ENCODE peak calls at places on chromosomes 1 and 21, in five cellular contexts. One of them, this sample, is unnamed.

GRCh38 chr1:206672011-206672688 is 12.6 kb upstream of the MAPKAPK2 start:
- DNase-seq in activated T-helper 1 cell treated with anti-CD3 and anti-CD28 coated beads, Interleukin-12 subunit alpha, Interleukin-12 subunit beta, Interleukin-2, Interleukin-4 antibody, amounts not matched to agents 30 ng/mL and 10 ng/mL and 1 ng/mL, durations not matched to agents 14 hours and 24 hours and 36 hours: no peak
- DNase-seq in left ventricle myocardium superior: no peak
- DNase-seq in MCF 10A: no peak
- DNase-seq in Peyer's patch: no peak
- DNase-seq in this sample: no peak

GRCh38 chr1:186976700-186977099 is 148.0 kb downstream of the PLA2G4A start:
- DNase-seq in MCF 10A: no peak
- DNase-seq in activated T-helper 1 cell treated with anti-CD3 and anti-CD28 coated beads, Interleukin-12 subunit alpha, Interleukin-12 subunit beta, Interleukin-2, Interleukin-4 antibody, amounts not matched to agents 30 ng/mL and 10 ng/mL and 1 ng/mL, durations not matched to agents 14 hours and 24 hours and 36 hours: no peak
- DNase-seq in left ventricle myocardium superior: no peak
- DNase-seq in Peyer's patch: no peak
- DNase-seq in this sample: no peak

GRCh38 chr1:231040019-231040799 is at the start of gene FAM89A:
- DNase-seq in left ventricle myocardium superior: peak; percentile 80
- DNase-seq in MCF 10A: peak; percentile 62
- DNase-seq in activated T-helper 1 cell treated with anti-CD3 and anti-CD28 coated beads, Interleukin-12 subunit alpha, Interleukin-12 subunit beta, Interleukin-2, Interleukin-4 antibody, amounts not matched to agents 30 ng/mL and 10 ng/mL and 1 ng/mL, durations not matched to agents 14 hours and 24 hours and 36 hours: peak; percentile 57
- DNase-seq in Peyer's patch: peak; percentile 76
- DNase-seq in this sample: peak; percentile 76

GRCh38 chr1:117600325-117600916 is 5.4 kb upstream of the TENT5C start:
- DNase-seq in left ventricle myocardium superior: no peak
- DNase-seq in Peyer's patch: peak; percentile 5
- DNase-seq in activated T-helper 1 cell treated with anti-CD3 and anti-CD28 coated beads, Interleukin-12 subunit alpha, Interleukin-12 subunit beta, Interleukin-2, Interleukin-4 antibody, amounts not matched to agents 30 ng/mL and 10 ng/mL and 1 ng/mL, durations not matched to agents 14 hours and 24 hours and 36 hours: no peak
- DNase-seq in MCF 10A: no peak
- DNase-seq in this sample: no peak

GRCh38 chr1:7608628-7609295 is 162.3 kb upstream of the VAMP3 start:
- DNase-seq in Peyer's patch: no peak
- DNase-seq in MCF 10A: no peak
- DNase-seq in activated T-helper 1 cell treated with anti-CD3 and anti-CD28 coated beads, Interleukin-12 subunit alpha, Interleukin-12 subunit beta, Interleukin-2, Interleukin-4 antibody, amounts not matched to agents 30 ng/mL and 10 ng/mL and 1 ng/mL, durations not matched to agents 14 hours and 24 hours and 36 hours: no peak
- DNase-seq in left ventricle myocardium superior: no peak
- DNase-seq in this sample: no peak

GRCh38 chr1:202056644-202057334 is 46.4 kb downstream of the ELF3 start:
- DNase-seq in left ventricle myocardium superior: peak; percentile 82
- DNase-seq in MCF 10A: peak; percentile 100
- DNase-seq in Peyer's patch: peak; percentile 88
- DNase-seq in activated T-helper 1 cell treated with anti-CD3 and anti-CD28 coated beads, Interleukin-12 subunit alpha, Interleukin-12 subunit beta, Interleukin-2, Interleukin-4 antibody, amounts not matched to agents 30 ng/mL and 10 ng/mL and 1 ng/mL, durations not matched to agents 14 hours and 24 hours and 36 hours: no peak
- DNase-seq in this sample: no peak

GRCh38 chr1:179826626-179827280 is 50.9 kb downstream of the TOR1AIP2 start:
- DNase-seq in left ventricle myocardium superior: no peak
- DNase-seq in Peyer's patch: no peak
- DNase-seq in activated T-helper 1 cell treated with anti-CD3 and anti-CD28 coated beads, Interleukin-12 subunit alpha, Interleukin-12 subunit beta, Interleukin-2, Interleukin-4 antibody, amounts not matched to agents 30 ng/mL and 10 ng/mL and 1 ng/mL, durations not matched to agents 14 hours and 24 hours and 36 hours: no peak
- DNase-seq in MCF 10A: no peak
- DNase-seq in this sample: no peak

GRCh38 chr1:21568006-21568746 is 59.0 kb downstream of the ALPL start:
- DNase-seq in left ventricle myocardium superior: no peak
- DNase-seq in MCF 10A: peak; percentile 18
- DNase-seq in Peyer's patch: no peak
- DNase-seq in activated T-helper 1 cell treated with anti-CD3 and anti-CD28 coated beads, Interleukin-12 subunit alpha, Interleukin-12 subunit beta, Interleukin-2, Interleukin-4 antibody, amounts not matched to agents 30 ng/mL and 10 ng/mL and 1 ng/mL, durations not matched to agents 14 hours and 24 hours and 36 hours: no peak
- DNase-seq in this sample: no peak

GRCh38 chr1:150012611-150013010 is 2.1 kb upstream of the OTUD7B start:
- DNase-seq in left ventricle myocardium superior: no peak
- DNase-seq in MCF 10A: no peak
- DNase-seq in activated T-helper 1 cell treated with anti-CD3 and anti-CD28 coated beads, Interleukin-12 subunit alpha, Interleukin-12 subunit beta, Interleukin-2, Interleukin-4 antibody, amounts not matched to agents 30 ng/mL and 10 ng/mL and 1 ng/mL, durations not matched to agents 14 hours and 24 hours and 36 hours: no peak
- DNase-seq in Peyer's patch: no peak
- DNase-seq in this sample: no peak

GRCh38 chr21:29649370-29649963 is 290.3 kb downstream of the GRIK1 start:
- DNase-seq in left ventricle myocardium superior: no peak
- DNase-seq in activated T-helper 1 cell treated with anti-CD3 and anti-CD28 coated beads, Interleukin-12 subunit alpha, Interleukin-12 subunit beta, Interleukin-2, Interleukin-4 antibody, amounts not matched to agents 30 ng/mL and 10 ng/mL and 1 ng/mL, durations not matched to agents 14 hours and 24 hours and 36 hours: no peak
- DNase-seq in Peyer's patch: no peak
- DNase-seq in MCF 10A: no peak
- DNase-seq in this sample: no peak

GRCh38 chr21:31932470-31932764 is 59.6 kb downstream of the HUNK start:
- DNase-seq in left ventricle myocardium superior: no peak
- DNase-seq in MCF 10A: no peak
- DNase-seq in activated T-helper 1 cell treated with anti-CD3 and anti-CD28 coated beads, Interleukin-12 subunit alpha, Interleukin-12 subunit beta, Interleukin-2, Interleukin-4 antibody, amounts not matched to agents 30 ng/mL and 10 ng/mL and 1 ng/mL, durations not matched to agents 14 hours and 24 hours and 36 hours: no peak
- DNase-seq in Peyer's patch: no peak
- DNase-seq in this sample: no peak

GRCh38 chr1:111639602-111640198 is 20.1 kb downstream of the RAP1A start:
- DNase-seq in activated T-helper 1 cell treated with anti-CD3 and anti-CD28 coated beads, Interleukin-12 subunit alpha, Interleukin-12 subunit beta, Interleukin-2, Interleukin-4 antibody, amounts not matched to agents 30 ng/mL and 10 ng/mL and 1 ng/mL, durations not matched to agents 14 hours and 24 hours and 36 hours: no peak
- DNase-seq in MCF 10A: no peak
- DNase-seq in Peyer's patch: no peak
- DNase-seq in left ventricle myocardium superior: no peak
- DNase-seq in this sample: no peak

GRCh38 chr21:18245493-18245967 is 897 bp downstream of the CHODL start:
- DNase-seq in left ventricle myocardium superior: peak; percentile 22
- DNase-seq in MCF 10A: no peak
- DNase-seq in activated T-helper 1 cell treated with anti-CD3 and anti-CD28 coated beads, Interleukin-12 subunit alpha, Interleukin-12 subunit beta, Interleukin-2, Interleukin-4 antibody, amounts not matched to agents 30 ng/mL and 10 ng/mL and 1 ng/mL, durations not matched to agents 14 hours and 24 hours and 36 hours: no peak
- DNase-seq in Peyer's patch: no peak
- DNase-seq in this sample: no peak